ENCODE peak calls at places on chromosomes 16 and 17, in nine cellular contexts. One of them, this sample, is unnamed.

GRCh38 chr17:32909787-32910369 is 18.1 kb upstream of the TMEM98 start:
- DNase-seq in testis: peak
- DNase-seq in heart left ventricle: peak
- DNase-seq in adrenal gland: peak
- DNase-seq in body of pancreas: peak
- DNase-seq in spleen: no peak
- DNase-seq in transverse colon: peak
- DNase-seq in gastrocnemius medialis: peak
- DNase-seq in IMR-90: peak
- DNase-seq in this sample: peak

GRCh38 chr16:88331989-88332920 is 50.5 kb upstream of the ZNF469 start:
- DNase-seq in testis: peak
- DNase-seq in heart left ventricle: no peak
- DNase-seq in adrenal gland: peak
- DNase-seq in body of pancreas: peak
- DNase-seq in spleen: no peak
- DNase-seq in transverse colon: peak
- DNase-seq in gastrocnemius medialis: peak
- DNase-seq in IMR-90: peak
- DNase-seq in this sample: no peak

GRCh38 chr17:31521632-31522283 is 130.3 kb downstream of the RAB11FIP4 start:
- DNase-seq in testis: no peak
- DNase-seq in heart left ventricle: no peak
- DNase-seq in adrenal gland: no peak
- DNase-seq in body of pancreas: no peak
- DNase-seq in spleen: peak
- DNase-seq in transverse colon: no peak
- DNase-seq in gastrocnemius medialis: no peak
- DNase-seq in IMR-90: no peak
- DNase-seq in this sample: no peak

GRCh38 chr16:78775161-78775561 is 675.7 kb downstream of the WWOX start:
- DNase-seq in testis: no peak
- DNase-seq in heart left ventricle: no peak
- DNase-seq in adrenal gland: no peak
- DNase-seq in body of pancreas: no peak
- DNase-seq in spleen: no peak
- DNase-seq in transverse colon: no peak
- DNase-seq in gastrocnemius medialis: no peak
- DNase-seq in IMR-90: no peak
- DNase-seq in this sample: no peak

GRCh38 chr16:54397838-54398237 is 111.3 kb upstream of the IRX3 start:
- DNase-seq in testis: no peak
- DNase-seq in heart left ventricle: no peak
- DNase-seq in adrenal gland: no peak
- DNase-seq in body of pancreas: no peak
- DNase-seq in spleen: no peak
- DNase-seq in transverse colon: no peak
- DNase-seq in gastrocnemius medialis: no peak
- DNase-seq in IMR-90: no peak
- DNase-seq in this sample: no peak

GRCh38 chr16:48862087-48862532 is 252.1 kb upstream of the N4BP1 start:
- DNase-seq in testis: no peak
- DNase-seq in heart left ventricle: no peak
- DNase-seq in adrenal gland: no peak
- DNase-seq in body of pancreas: no peak
- DNase-seq in spleen: no peak
- DNase-seq in transverse colon: peak
- DNase-seq in gastrocnemius medialis: no peak
- DNase-seq in IMR-90: peak
- DNase-seq in this sample: no peak

GRCh38 chr16:24789881-24790280 is 55.9 kb upstream of the SLC5A11 start:
- DNase-seq in testis: no peak
- DNase-seq in heart left ventricle: no peak
- DNase-seq in adrenal gland: no peak
- DNase-seq in body of pancreas: no peak
- DNase-seq in spleen: no peak
- DNase-seq in transverse colon: no peak
- DNase-seq in gastrocnemius medialis: no peak
- DNase-seq in IMR-90: no peak
- DNase-seq in this sample: no peak

GRCh38 chr17:72560303-72561247 is 439.8 kb downstream of the SOX9 start:
- DNase-seq in testis: peak
- DNase-seq in heart left ventricle: no peak
- DNase-seq in adrenal gland: peak
- DNase-seq in body of pancreas: peak
- DNase-seq in spleen: no peak
- DNase-seq in transverse colon: peak
- DNase-seq in gastrocnemius medialis: no peak
- DNase-seq in IMR-90: peak
- DNase-seq in this sample: no peak

GRCh38 chr16:49453001-49453400 is 79.4 kb downstream of the C16orf78 start:
- DNase-seq in testis: no peak
- DNase-seq in heart left ventricle: no peak
- DNase-seq in adrenal gland: no peak
- DNase-seq in body of pancreas: no peak
- DNase-seq in spleen: peak
- DNase-seq in transverse colon: no peak
- DNase-seq in gastrocnemius medialis: no peak
- DNase-seq in IMR-90: no peak
- DNase-seq in this sample: no peak

GRCh38 chr17:27544350-27545131 is 86.4 kb upstream of the LGALS9 start:
- DNase-seq in testis: no peak
- DNase-seq in heart left ventricle: no peak
- DNase-seq in adrenal gland: no peak
- DNase-seq in body of pancreas: no peak
- DNase-seq in spleen: peak
- DNase-seq in transverse colon: no peak
- DNase-seq in gastrocnemius medialis: no peak
- DNase-seq in IMR-90: peak
- DNase-seq in this sample: no peak

GRCh38 chr16:62225675-62226074 is 189.4 kb upstream of the CDH8 start:
- DNase-seq in testis: peak
- DNase-seq in heart left ventricle: peak
- DNase-seq in adrenal gland: peak
- DNase-seq in body of pancreas: peak
- DNase-seq in spleen: no peak
- DNase-seq in transverse colon: peak
- DNase-seq in gastrocnemius medialis: no peak
- DNase-seq in IMR-90: no peak
- DNase-seq in this sample: no peak

GRCh38 chr17:2025220-2025621 is at the start of gene RTN4RL1:
- DNase-seq in testis: peak
- DNase-seq in heart left ventricle: peak
- DNase-seq in adrenal gland: peak
- DNase-seq in body of pancreas: peak
- DNase-seq in spleen: peak
- DNase-seq in transverse colon: peak
- DNase-seq in gastrocnemius medialis: peak
- DNase-seq in IMR-90: no peak
- DNase-seq in this sample: peak

GRCh38 chr17:82923366-82924113 is 83.7 kb upstream of the ZNF750 start:
- DNase-seq in testis: no peak
- DNase-seq in heart left ventricle: peak
- DNase-seq in adrenal gland: no peak
- DNase-seq in body of pancreas: no peak
- DNase-seq in spleen: peak
- DNase-seq in transverse colon: no peak
- DNase-seq in gastrocnemius medialis: peak
- DNase-seq in IMR-90: no peak
- DNase-seq in this sample: no peak

GRCh38 chr17:82910770-82911169 is 70.9 kb upstream of the ZNF750 start:
- DNase-seq in testis: no peak
- DNase-seq in heart left ventricle: peak
- DNase-seq in adrenal gland: no peak
- DNase-seq in body of pancreas: no peak
- DNase-seq in spleen: no peak
- DNase-seq in transverse colon: no peak
- DNase-seq in gastrocnemius medialis: no peak
- DNase-seq in IMR-90: no peak
- DNase-seq in this sample: no peak

GRCh38 chr16:88700322-88700635 is 5.9 kb downstream of the RNF166 start:
- DNase-seq in testis: no peak
- DNase-seq in heart left ventricle: no peak
- DNase-seq in adrenal gland: no peak
- DNase-seq in body of pancreas: no peak
- DNase-seq in spleen: no peak
- DNase-seq in transverse colon: no peak
- DNase-seq in gastrocnemius medialis: no peak
- DNase-seq in IMR-90: no peak
- DNase-seq in this sample: no peak

DNA sequence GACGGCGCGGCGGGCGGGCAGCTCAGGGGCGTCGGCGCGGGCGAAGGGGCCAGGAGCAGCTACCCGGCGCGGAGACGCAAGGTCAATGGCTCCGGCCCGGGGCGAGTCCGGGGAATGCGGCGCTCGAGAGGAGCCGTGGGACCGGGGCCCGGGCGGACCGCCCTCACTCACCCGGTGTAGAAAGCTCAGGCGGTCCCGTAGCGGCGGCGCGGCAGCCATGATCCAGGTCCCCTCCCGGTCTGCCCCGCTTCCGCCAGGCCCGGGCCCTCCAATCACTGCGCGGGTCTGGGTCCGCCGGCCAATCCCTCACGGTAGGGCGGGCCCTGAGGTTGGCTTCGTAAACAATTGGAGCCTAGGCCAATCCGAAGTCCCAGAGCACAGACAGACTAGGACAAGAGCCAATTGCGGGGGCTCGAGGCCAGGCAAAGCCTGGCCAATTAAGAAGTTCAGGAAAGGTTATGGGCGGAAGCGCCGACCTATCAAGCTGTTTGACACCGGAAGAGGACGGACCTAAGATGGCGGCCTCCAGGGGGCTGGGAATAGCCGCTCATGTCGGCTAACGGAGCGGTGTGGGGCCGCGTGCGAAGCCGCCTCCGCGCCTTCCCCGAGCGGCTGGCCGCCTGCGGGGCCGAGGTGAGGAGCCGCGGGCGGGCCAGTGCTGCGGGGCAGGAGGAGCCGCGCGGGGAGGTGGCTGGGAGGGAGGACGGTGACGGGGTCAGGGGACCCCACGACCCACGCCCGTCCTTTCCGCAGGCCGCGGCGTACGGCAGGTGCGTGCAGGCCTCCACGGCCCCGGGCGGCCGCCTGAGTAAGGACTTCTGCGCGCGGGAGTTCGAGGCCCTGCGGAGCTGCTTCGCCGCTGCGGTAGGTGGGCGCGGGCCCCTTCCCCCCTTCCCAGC is at the start of the genes NDUFAF8 and TEPSIN:
- DNase-seq in testis: peak
- DNase-seq in heart left ventricle: peak
- DNase-seq in adrenal gland: peak
- DNase-seq in body of pancreas: peak
- DNase-seq in spleen: peak
- DNase-seq in transverse colon: peak
- DNase-seq in gastrocnemius medialis: peak
- DNase-seq in IMR-90: peak
- DNase-seq in this sample: peak
- TF ChIP-seq POLR2A in testis: no peak
- TF ChIP-seq POLR2A in heart left ventricle: no peak
- TF ChIP-seq POLR2A in adrenal gland: peak
- TF ChIP-seq POLR2A in body of pancreas: peak
- TF ChIP-seq POLR2A in spleen: no peak
- TF ChIP-seq POLR2A in transverse colon: peak
- TF ChIP-seq POLR2A in gastrocnemius medialis: peak
- TF ChIP-seq POLR2A in IMR-90: peak
- TF ChIP-seq POLR2A in this sample: peak

DNA sequence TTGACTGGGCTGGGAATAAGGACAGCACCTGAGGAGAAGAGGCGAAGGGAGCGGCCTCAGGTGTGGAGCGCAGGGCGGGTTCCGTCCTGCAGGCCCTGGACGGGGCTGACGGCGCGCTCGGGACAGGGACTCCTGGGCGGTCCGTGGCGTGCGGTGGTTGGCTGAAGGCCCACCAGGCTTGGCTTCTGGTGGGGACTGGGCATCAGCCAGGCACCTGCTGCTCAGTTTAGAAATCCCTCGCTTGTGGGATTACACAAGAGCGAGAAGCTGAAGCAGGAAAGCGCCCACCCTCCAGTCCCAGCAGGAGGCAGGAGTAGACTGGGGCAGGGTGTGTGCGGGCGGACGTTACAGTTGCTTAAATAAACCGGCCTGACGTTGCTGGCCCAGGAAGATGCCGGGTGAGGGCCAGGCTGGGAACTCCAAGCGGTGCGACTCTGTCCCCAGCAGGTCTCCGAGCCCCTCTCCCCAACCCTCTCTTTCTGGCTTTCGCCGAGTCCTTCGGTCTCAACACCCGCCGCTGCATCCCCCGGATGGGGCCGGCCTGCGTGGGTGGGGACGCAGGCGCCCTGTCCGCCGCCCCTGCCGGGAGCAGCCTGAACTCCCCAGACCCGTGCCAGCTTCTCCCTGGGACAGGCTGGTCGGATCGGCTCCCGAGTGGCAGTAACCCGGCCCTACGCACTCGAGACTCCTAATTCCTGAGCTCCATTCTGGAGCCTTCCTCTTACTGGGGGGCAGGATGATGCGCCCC is 639 bp downstream of the MIF4GD start:
- DNase-seq in testis: peak
- DNase-seq in heart left ventricle: peak
- DNase-seq in adrenal gland: peak
- DNase-seq in body of pancreas: peak
- DNase-seq in spleen: peak
- DNase-seq in transverse colon: peak
- DNase-seq in gastrocnemius medialis: peak
- DNase-seq in IMR-90: peak
- DNase-seq in this sample: peak
- TF ChIP-seq POLR2A in testis: no peak
- TF ChIP-seq POLR2A in heart left ventricle: no peak
- TF ChIP-seq POLR2A in adrenal gland: peak
- TF ChIP-seq POLR2A in body of pancreas: peak
- TF ChIP-seq POLR2A in spleen: no peak
- TF ChIP-seq POLR2A in transverse colon: peak
- TF ChIP-seq POLR2A in gastrocnemius medialis: peak
- TF ChIP-seq POLR2A in IMR-90: peak
- TF ChIP-seq POLR2A in this sample: no peak

GRCh38 chr17:77425791-77426641 is 285.2 kb downstream of the SEC14L1 start:
- DNase-seq in testis: no peak
- DNase-seq in heart left ventricle: no peak
- DNase-seq in adrenal gland: peak
- DNase-seq in body of pancreas: no peak
- DNase-seq in spleen: no peak
- DNase-seq in transverse colon: peak
- DNase-seq in gastrocnemius medialis: no peak
- DNase-seq in IMR-90: peak
- DNase-seq in this sample: peak
- TF ChIP-seq POLR2A in testis: no peak
- TF ChIP-seq POLR2A in heart left ventricle: no peak
- TF ChIP-seq POLR2A in adrenal gland: peak
- TF ChIP-seq POLR2A in body of pancreas: no peak
- TF ChIP-seq POLR2A in spleen: no peak
- TF ChIP-seq POLR2A in transverse colon: no peak
- TF ChIP-seq POLR2A in gastrocnemius medialis: peak
- TF ChIP-seq POLR2A in IMR-90: no peak
- TF ChIP-seq POLR2A in this sample: no peak

DNA sequence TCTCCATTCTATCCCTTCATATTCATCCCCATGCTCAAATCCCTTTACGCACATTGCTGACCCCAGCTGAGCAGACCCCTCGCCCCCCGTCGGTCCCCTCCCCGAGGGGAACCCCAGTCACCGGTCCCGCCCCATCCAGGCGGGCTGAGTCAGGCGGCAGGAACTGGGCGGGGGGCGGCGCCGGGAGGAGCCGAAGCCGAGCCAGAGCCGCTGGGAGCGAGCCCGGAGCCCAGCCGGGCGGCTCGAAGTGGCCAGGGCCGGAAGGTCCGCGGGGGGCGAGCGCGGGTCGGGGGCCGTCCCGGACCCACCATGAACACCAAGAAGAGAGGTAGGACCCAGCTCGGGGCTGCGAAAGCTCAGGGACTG is 8.6 kb downstream of the RIPOR1 start:
- DNase-seq in testis: peak
- DNase-seq in heart left ventricle: peak
- DNase-seq in adrenal gland: peak
- DNase-seq in body of pancreas: peak
- DNase-seq in spleen: peak
- DNase-seq in transverse colon: peak
- DNase-seq in gastrocnemius medialis: no peak
- DNase-seq in IMR-90: peak
- DNase-seq in this sample: peak
- TF ChIP-seq POLR2A in testis: no peak
- TF ChIP-seq POLR2A in heart left ventricle: no peak
- TF ChIP-seq POLR2A in adrenal gland: peak
- TF ChIP-seq POLR2A in body of pancreas: peak
- TF ChIP-seq POLR2A in spleen: no peak
- TF ChIP-seq POLR2A in transverse colon: peak
- TF ChIP-seq POLR2A in gastrocnemius medialis: peak
- TF ChIP-seq POLR2A in IMR-90: peak
- TF ChIP-seq POLR2A in this sample: peak

This sample was measured in ovary.